ENCODE peak calls at places on chromosome 12, in four cellular contexts. F is SW 1271, G is NCI-H2171, I is left ventricle myocardium superior. Y is an unnamed sample.

GRCh38 chr12:17357396-17357795 is 732.6 kb downstream of the RERGL start:
- DNase-seq in I (no peak), G (no peak), F (no peak), Y (no peak)

GRCh38 chr12:128637616-128638606 is 185.8 kb downstream of the SLC15A4 start:
- DNase-seq in I (no peak), F (no peak), G (no peak), Y (no peak)

GRCh38 chr12:58557156-58557555 is 363.1 kb downstream of the LRIG3 start:
- DNase-seq in F (no peak), G (no peak), I (no peak), Y (peak)

GRCh38 chr12:102948941-102949352 is 8.5 kb upstream of the ASCL1 start:
- DNase-seq in F (no peak), G (peak), I (peak), Y (peak)

GRCh38 chr12:127742231-127742630 is 524.7 kb upstream of the TMEM132C start:
- DNase-seq in G (no peak), I (no peak), F (no peak), Y (no peak)

GRCh38 chr12:105315726-105316125 is 14.8 kb upstream of the C12orf75 start:
- DNase-seq in G (no peak), I (no peak), F (no peak), Y (no peak)

GRCh38 chr12:64400041-64400440 is 4.2 kb upstream of the XPOT start:
- DNase-seq in F (no peak), I (no peak), G (no peak), Y (peak)

GRCh38 chr12:124759841-124760508 is 103.7 kb downstream of the SCARB1 start:
- DNase-seq in I (peak), F (no peak), G (no peak), Y (peak)

GRCh38 chr12:108129017-108129812 is at the start of gene WSCD2:
- DNase-seq in I (peak), F (peak), G (peak), Y (peak)

GRCh38 chr12:109134186-109134917 is 18.0 kb downstream of the ACACB start:
- DNase-seq in I (peak), G (no peak), F (no peak), Y (peak)

GRCh38 chr12:63843613-63844390 is 698 bp upstream of the SRGAP1 start:
- DNase-seq in F (peak), G (peak), I (peak), Y (peak)

GRCh38 chr12:93621986-93622385 is 49.5 kb downstream of the SOCS2 start:
- DNase-seq in I (no peak), G (no peak), F (no peak), Y (peak)

GRCh38 chr12:82688035-82688501 is 1.4 kb downstream of the TMTC2 start:
- DNase-seq in G (no peak), I (no peak), F (no peak), Y (peak)

GRCh38 chr12:57755454-57756372 is 810 bp downstream of the MARCHF9 start:
- DNase-seq in G (peak), F (no peak), I (peak), Y (no peak)

GRCh38 chr12:52879394-52880351 is 25.2 kb downstream of the KRT8 start:
- DNase-seq in G (peak), I (peak), F (peak), Y (peak)

GRCh38 chr12:110253176-110253575 is 27.9 kb upstream of the ATP2A2 start:
- DNase-seq in G (no peak), I (peak), F (no peak), Y (no peak)